ENCODE peak calls at places on chromosomes 11 and 22, in ten cellular contexts. K is transverse colon, U is lower lobe of right lung, J is left ventricle myocardium inferior, T is A549, E is osteoblast, I is GM23248, C is GM12865, N is stomach, V is kidney. M is an unnamed sample.

GRCh38 chr11:95299078-95299611 is 68.1 kb upstream of the SESN3 start:
- DNase-seq in K (no peak), U (no peak), J (no peak), T (no peak), E (no peak), I (peak; percentile 20), C (no peak), N (no peak), V (no peak), M (no peak)

GRCh38 chr22:21762712-21763581 is 27.4 kb upstream of the YPEL1 start:
- DNase-seq in K (no peak), U (no peak), J (no peak), T (no peak), E (no peak), I (no peak), C (peak; percentile 59), N (no peak), V (no peak), M (no peak)

GRCh38 chr11:132064987-132065620 is 694.7 kb downstream of the NTM start:
- DNase-seq in K (no peak), U (no peak), J (no peak), T (peak; percentile 1), E (peak; percentile 52), I (peak; percentile 97), C (no peak), N (no peak), V (no peak), M (peak; percentile 95)

GRCh38 chr11:27786864-27787263 is 86.6 kb upstream of the BDNF start:
- DNase-seq in K (no peak), U (no peak), J (no peak), T (no peak), E (no peak), I (no peak), C (no peak), N (no peak), V (no peak), M (no peak)

GRCh38 chr11:109808569-109808968 is 284.6 kb upstream of the ZC3H12C start:
- DNase-seq in K (no peak), U (no peak), J (no peak), T (no peak), E (no peak), I (peak; percentile 73), C (no peak), N (no peak), V (no peak), M (peak; percentile 67)

GRCh38 chr11:1912314-1912878 is 7.1 kb upstream of the TNNT3 start:
- DNase-seq in K (no peak), U (no peak), J (peak; percentile 16), T (no peak), E (peak; percentile 41), I (no peak), C (no peak), N (no peak), V (no peak), M (no peak)

GRCh38 chr11:118152552-118153471 is at the start of gene SCN4B:
- DNase-seq in K (peak; percentile 53), U (peak; percentile 73), J (peak; percentile 76), T (peak; percentile 18), E (peak; percentile 96), I (peak; percentile 68), C (no peak), N (peak; percentile 65), V (peak; percentile 87), M (peak; percentile 50)

GRCh38 chr22:49586873-49587272 is 240.8 kb downstream of the BRD1 start:
- DNase-seq in K (peak; percentile 5), U (peak; percentile 28), J (no peak), T (no peak), E (peak; percentile 42), I (no peak), C (no peak), N (no peak), V (peak; percentile 69), M (no peak)

GRCh38 chr11:96254087-96254486 is 88.9 kb downstream of the MAML2 start:
- DNase-seq in K (peak; percentile 35), U (no peak), J (no peak), T (no peak), E (no peak), I (peak; percentile 65), C (peak; percentile 79), N (no peak), V (no peak), M (no peak)

GRCh38 chr11:60762851-60763691 is 6.4 kb downstream of the MS4A15 start:
- DNase-seq in K (no peak), U (no peak), J (no peak), T (peak; percentile 36), E (no peak), I (no peak), C (peak; percentile 95), N (no peak), V (no peak), M (no peak)

GRCh38 chr11:59429924-59430516 is 3.8 kb upstream of the OR5A2 start:
- DNase-seq in K (no peak), U (no peak), J (no peak), T (peak; percentile 50), E (peak; percentile 31), I (peak; percentile 48), C (peak; percentile 82), N (no peak), V (no peak), M (peak; percentile 63)

GRCh38 chr22:37419370-37419915 is 7.8 kb downstream of the ELFN2 start:
- DNase-seq in K (no peak), U (no peak), J (no peak), T (no peak), E (no peak), I (peak; percentile 67), C (no peak), N (no peak), V (peak; percentile 73), M (no peak)

DNA sequence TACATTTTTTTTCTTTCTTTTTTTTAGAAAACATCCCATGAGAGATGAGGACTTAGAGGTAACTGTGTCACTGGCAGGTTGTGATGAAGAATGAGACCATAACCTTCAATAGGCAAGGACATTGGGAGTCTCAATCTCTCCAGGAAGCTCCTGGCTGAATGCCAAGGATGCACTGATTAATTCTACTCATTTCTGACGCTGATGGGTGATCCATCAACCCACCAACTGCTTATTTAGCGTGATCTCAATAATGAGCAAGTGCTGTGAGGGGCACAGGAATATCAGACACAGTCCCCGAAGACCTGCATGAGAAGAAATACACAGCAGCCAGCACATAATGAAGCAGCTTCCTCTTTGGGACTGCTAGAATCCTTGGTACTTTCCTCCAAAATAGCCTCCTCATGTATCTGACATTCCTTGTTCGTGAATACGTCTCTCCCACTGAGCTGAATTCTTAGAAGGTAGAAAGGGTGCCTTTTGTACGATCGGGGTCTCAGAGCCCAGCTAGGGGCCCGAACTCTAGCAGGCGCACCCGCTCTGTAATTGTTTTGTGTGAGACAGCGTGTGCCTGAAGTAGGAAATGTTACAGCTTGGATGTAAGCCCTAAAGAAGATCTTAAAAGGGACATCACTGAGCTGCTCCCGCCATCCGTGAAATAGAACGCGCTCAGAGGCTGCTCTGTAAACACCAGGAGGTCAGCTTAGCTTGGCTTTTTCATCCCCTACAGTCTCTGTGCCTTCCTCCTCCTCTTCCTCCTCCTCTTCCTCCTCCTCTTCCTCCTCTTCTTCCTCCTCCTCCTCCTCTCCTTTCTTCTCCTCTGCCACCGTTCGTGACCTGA is 7.2 kb downstream of the CLMP start:
- DNase-seq in K (no peak), U (no peak), J (no peak), T (no peak), E (no peak), I (peak; percentile 62), C (no peak), N (no peak), V (no peak), M (no peak)
- H3K4me3 ChIP-seq in K (no peak overlapping the region), U (no peak overlapping the region), J (peak overlapping the region; percentile 15), T (no peak overlapping the region), E (peak overlapping the region; percentile 58), I (peak overlapping the region; percentile 86), C (no peak overlapping the region), N (no peak overlapping the region), V (no peak overlapping the region), M (no peak overlapping the region)

DNA sequence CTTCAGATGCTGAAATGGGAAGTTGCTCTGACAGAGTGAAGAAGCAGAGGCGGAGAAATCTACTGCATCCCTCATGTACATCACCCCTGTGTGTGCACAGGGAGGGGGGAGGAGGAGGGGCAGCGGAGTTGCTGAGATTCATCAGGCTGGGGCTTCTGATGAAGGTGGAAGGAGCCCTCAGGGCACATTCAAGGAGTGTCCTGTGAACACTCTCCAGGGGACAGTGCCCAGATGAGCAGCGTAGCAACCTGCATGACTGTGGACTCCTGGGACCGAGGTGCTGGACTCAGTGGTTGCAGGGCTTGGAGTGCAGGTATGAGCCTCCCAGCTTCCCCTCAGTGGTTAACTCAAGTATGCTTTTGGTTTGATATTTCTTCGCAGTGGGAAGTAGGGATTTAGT is 257.8 kb upstream of the B3GAT1 start:
- DNase-seq in K (no peak), U (no peak), J (no peak), T (no peak), E (peak; percentile 39), I (no peak), C (no peak), N (peak; percentile 13), V (no peak), M (no peak)
- H3K4me3 ChIP-seq in K (no peak overlapping the region), U (no peak overlapping the region), J (no peak overlapping the region), T (no peak overlapping the region), E (no peak overlapping the region), I (no peak overlapping the region), C (no peak overlapping the region), N (no peak overlapping the region), V (no peak overlapping the region), M (no peak overlapping the region)

DNA sequence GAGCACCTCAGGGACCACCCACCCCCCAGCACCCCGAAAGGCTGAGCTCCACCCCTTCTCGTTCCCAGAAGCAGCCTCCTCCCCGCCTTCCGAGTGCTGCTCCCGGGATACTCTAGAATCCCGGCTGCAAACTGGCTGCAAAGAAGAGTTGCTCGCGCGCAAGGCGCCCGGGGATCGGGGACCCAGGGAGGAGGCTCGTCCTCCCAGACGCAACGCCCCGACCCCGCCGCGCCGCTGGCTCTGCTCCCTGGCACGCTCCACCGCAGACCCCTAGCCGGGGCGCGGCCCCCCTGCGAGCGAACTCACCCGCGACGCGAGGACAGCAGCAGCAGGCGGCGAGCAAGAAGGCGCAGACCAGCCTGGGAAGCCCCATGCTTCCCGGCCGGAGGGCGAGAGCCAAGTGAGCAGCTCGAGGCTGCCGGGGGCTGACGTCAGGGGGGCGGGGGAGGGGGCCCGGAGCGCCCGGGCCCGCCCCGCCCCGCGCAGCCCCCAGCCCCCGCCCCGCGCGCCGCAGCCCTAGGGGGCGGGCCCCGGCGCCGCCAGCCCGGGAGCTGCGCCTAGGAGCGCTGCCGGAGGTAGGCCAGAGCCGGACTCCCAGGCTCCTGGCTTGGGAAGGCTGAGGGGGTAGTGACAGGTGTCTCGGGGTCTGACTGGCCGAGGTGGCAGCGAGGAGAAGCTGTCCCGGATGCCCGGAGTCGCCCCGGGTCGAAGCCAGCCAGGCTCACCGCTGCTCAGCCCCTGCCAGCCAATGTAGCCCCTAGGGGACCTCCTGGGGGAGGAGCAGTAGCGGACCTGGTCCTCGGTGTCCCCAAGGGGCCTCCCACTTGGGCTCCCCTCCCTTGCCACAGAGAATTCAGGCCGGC is at the start of gene MCAM:
- DNase-seq in K (no peak), U (no peak), J (peak; percentile 50), T (no peak), E (peak; percentile 95), I (peak; percentile 56), C (peak; percentile 52), N (no peak), V (peak; percentile 88), M (no peak)
- H3K4me3 ChIP-seq in K (peak within 1 kb of the TSS; percentile 44), U (peak within 1 kb of the TSS; percentile 51), J (peak within 1 kb of the TSS; percentile 79), T (peak within 1 kb of the TSS; percentile 47), E (peak within 1 kb of the TSS; percentile 74), I (peak within 1 kb of the TSS; percentile 72), C (peak within 1 kb of the TSS; percentile 42), N (peak within 1 kb of the TSS; percentile 66), V (peak within 1 kb of the TSS; percentile 57), M (peak within 1 kb of the TSS; percentile 51)

DNA sequence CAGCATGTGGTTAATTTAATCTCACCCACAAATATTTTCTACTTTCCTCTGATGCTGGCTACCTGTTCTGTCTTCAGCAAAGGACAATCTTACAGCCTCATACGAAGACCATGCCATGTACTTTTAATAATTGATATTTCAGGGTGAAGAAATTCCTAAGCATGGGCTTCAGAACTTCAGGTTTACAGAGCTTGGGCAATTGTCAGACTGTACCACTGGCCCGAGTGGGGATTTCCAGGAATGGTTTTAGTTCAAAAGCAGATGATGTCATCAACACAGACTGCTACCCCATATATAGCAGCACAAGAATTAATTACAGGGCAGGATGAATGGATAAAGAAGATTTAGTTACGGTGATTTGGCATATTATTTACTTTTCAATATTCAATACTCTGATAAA is 171.8 kb downstream of the ETS1 start:
- DNase-seq in K (no peak), U (no peak), J (no peak), T (no peak), E (no peak), I (no peak), C (peak; percentile 42), N (no peak), V (no peak), M (peak; percentile 48)
- H3K4me3 ChIP-seq in K (no peak overlapping the region), U (no peak overlapping the region), J (no peak overlapping the region), T (no peak overlapping the region), E (no peak overlapping the region), I (no peak overlapping the region), C (no peak overlapping the region), N (no peak overlapping the region), V (peak overlapping the region; percentile 63), M (no peak overlapping the region)